ENCODE peak calls at places on chromosomes 16 and 17, in five cellular contexts. H, A, T, F and L are unnamed samples.

GRCh38 chr17:39231587-39232551 is 6.1 kb upstream of the STAC2 start:
- DNase-seq in A (peak), H (no peak), T (no peak), F (no peak), L (peak)

GRCh38 chr17:64213995-64214507 is 49.0 kb downstream of the TEX2 start:
- DNase-seq in T (no peak), F (no peak), A (no peak), H (no peak), L (peak)

GRCh38 chr17:82246365-82247174 is 17.7 kb downstream of the SLC16A3 start:
- DNase-seq in T (no peak), H (no peak), F (no peak), A (no peak), L (no peak)

GRCh38 chr17:74780443-74781238 is 4.5 kb upstream of the NAT9 start:
- DNase-seq in F (peak), T (no peak), A (no peak), H (peak), L (peak)

GRCh38 chr17:32253117-32253611 is 12.5 kb upstream of the RHBDL3 start:
- DNase-seq in A (peak), H (no peak), T (no peak), F (peak), L (peak)

GRCh38 chr17:234163-235047 is 53.0 kb upstream of the DOC2B start:
- DNase-seq in H (no peak), A (peak), T (no peak), F (no peak), L (no peak)

GRCh38 chr17:49829026-49829425 is 18.8 kb downstream of the TAC4 start:
- DNase-seq in H (no peak), A (no peak), F (no peak), T (no peak), L (no peak)

GRCh38 chr17:36128411-36128978 is 24.9 kb downstream of the CCL4 start:
- DNase-seq in T (no peak), A (no peak), F (no peak), H (no peak), L (no peak)

GRCh38 chr17:72538921-72539352 is 418.1 kb downstream of the SOX9 start:
- DNase-seq in H (no peak), A (peak), T (no peak), F (no peak), L (no peak)

GRCh38 chr17:75338335-75338734 is 49.1 kb upstream of the SLC25A19 start:
- DNase-seq in F (no peak), T (no peak), H (no peak), A (no peak), L (no peak)

GRCh38 chr17:1197379-1197778 is 17.6 kb upstream of the ABR start:
- DNase-seq in H (no peak), F (no peak), T (no peak), A (no peak), L (no peak)

GRCh38 chr17:41340934-41341861 is 9.4 kb downstream of the KRT33A start:
- DNase-seq in A (no peak), T (peak), F (no peak), H (no peak), L (no peak)

GRCh38 chr17:29590979-29591736 is 1.7 kb upstream of the GIT1 start:
- DNase-seq in A (no peak), F (peak), T (no peak), H (no peak), L (no peak)

GRCh38 chr16:3295783-3296182 is 9.4 kb downstream of the TIGD7 start:
- DNase-seq in A (no peak), F (no peak), H (no peak), T (no peak), L (no peak)

GRCh38 chr17:58305626-58306025 is 23.0 kb downstream of the TSPOAP1 start:
- DNase-seq in H (no peak), F (no peak), T (no peak), A (peak), L (no peak)

GRCh38 chr17:79969906-79970305 is 65.8 kb downstream of the TBC1D16 start:
- DNase-seq in T (no peak), F (no peak), A (no peak), H (no peak), L (no peak)

GRCh38 chr17:68172461-68172954 is 75.3 kb upstream of the AMZ2 start:
- DNase-seq in T (no peak), A (peak), H (peak), F (peak), L (peak)

GRCh38 chr16:87056083-87056482 is 261.1 kb downstream of the C16orf95 start:
- DNase-seq in H (no peak), A (no peak), T (no peak), F (no peak), L (no peak)

GRCh38 chr17:1906622-1907021 is 76.8 kb downstream of the RPA1 start:
- DNase-seq in F (no peak), H (peak), T (no peak), A (no peak), L (no peak)

GRCh38 chr16:54136276-54136625 is 150.3 kb downstream of the IRX3 start:
- DNase-seq in A (no peak), H (no peak), F (no peak), T (no peak), L (no peak)

GRCh38 chr17:79941088-79942010 is 94.3 kb downstream of the TBC1D16 start:
- DNase-seq in F (no peak), T (no peak), H (no peak), A (no peak), L (no peak)

GRCh38 chr17:83054518-83055125 is 24.8 kb upstream of the METRNL start:
- DNase-seq in F (no peak), T (no peak), H (no peak), A (peak), L (no peak)

GRCh38 chr17:8904686-8905085 is 37.2 kb upstream of the PIK3R6 start:
- DNase-seq in A (no peak), T (no peak), F (no peak), H (no peak), L (no peak)

GRCh38 chr16:85006639-85007038 is 4.7 kb downstream of the ZDHHC7 start:
- DNase-seq in H (no peak), F (no peak), T (no peak), A (no peak), L (no peak)

GRCh38 chr16:85003076-85003475 is 8.3 kb downstream of the ZDHHC7 start:
- DNase-seq in F (no peak), T (no peak), H (no peak), A (no peak), L (no peak)

GRCh38 chr16:85003723-85004586 is 7.4 kb downstream of the ZDHHC7 start:
- DNase-seq in A (no peak), F (no peak), T (no peak), H (no peak), L (no peak)

GRCh38 chr16:85005278-85006069 is 5.9 kb downstream of the ZDHHC7 start:
- DNase-seq in F (no peak), T (no peak), H (no peak), A (no peak), L (no peak)

GRCh38 chr16:85004587-85005205 is 6.6 kb downstream of the ZDHHC7 start:
- DNase-seq in H (no peak), A (no peak), T (no peak), F (no peak), L (no peak)
- TF ChIP-seq SUZ12 in H (no peak), A (no peak), T (no peak), F (no peak), L (no peak)

GRCh38 chr16:57348361-57348760 is 10.2 kb upstream of the CCL22 start:
- DNase-seq in H (no peak), F (no peak), A (no peak), T (no peak), L (no peak)

GRCh38 chr16:57347858-57348257 is 10.7 kb upstream of the CCL22 start:
- DNase-seq in T (no peak), H (no peak), A (no peak), F (no peak), L (no peak)

GRCh38 chr16:57345666-57346204 is 12.8 kb upstream of the CCL22 start:
- DNase-seq in H (no peak), T (no peak), A (no peak), F (no peak), L (no peak)

GRCh38 chr16:57352636-57353047 is 5.9 kb upstream of the CCL22 start:
- DNase-seq in H (no peak), F (no peak), A (no peak), T (no peak), L (no peak)

GRCh38 chr16:57349212-57350031 is 9.2 kb upstream of the CCL22 start:
- DNase-seq in A (no peak), F (no peak), T (peak), H (no peak), L (no peak)
- TF ChIP-seq SUZ12 in A (no peak), F (no peak), T (no peak), H (no peak), L (no peak)

GRCh38 chr16:82900611-82901010 is 273.8 kb downstream of the CDH13 start:
- DNase-seq in H (no peak), T (no peak), A (no peak), F (no peak), L (no peak)
- TF ChIP-seq SUZ12 in H (no peak), T (no peak), A (no peak), F (no peak), L (no peak)

GRCh38 chr16:88771294-88771772 is 13.7 kb downstream of the PIEZO1 start:
- DNase-seq in A (no peak), T (no peak), H (no peak), F (no peak), L (no peak)

GRCh38 chr16:88772871-88773811 is 11.9 kb downstream of the PIEZO1 start:
- DNase-seq in T (no peak), F (no peak), H (no peak), A (no peak), L (no peak)

GRCh38 chr16:88768041-88768876 is 16.8 kb downstream of the PIEZO1 start:
- DNase-seq in A (no peak), F (no peak), T (no peak), H (no peak), L (no peak)

GRCh38 chr16:88769617-88770458 is 15.2 kb downstream of the PIEZO1 start:
- DNase-seq in F (no peak), H (peak), A (peak), T (no peak), L (peak)

GRCh38 chr16:88770459-88771293 is 14.3 kb downstream of the PIEZO1 start:
- DNase-seq in H (peak), A (no peak), F (peak), T (no peak), L (peak)
- TF ChIP-seq SUZ12 in H (no peak), A (no peak), F (no peak), T (no peak), L (no peak)

DNA sequence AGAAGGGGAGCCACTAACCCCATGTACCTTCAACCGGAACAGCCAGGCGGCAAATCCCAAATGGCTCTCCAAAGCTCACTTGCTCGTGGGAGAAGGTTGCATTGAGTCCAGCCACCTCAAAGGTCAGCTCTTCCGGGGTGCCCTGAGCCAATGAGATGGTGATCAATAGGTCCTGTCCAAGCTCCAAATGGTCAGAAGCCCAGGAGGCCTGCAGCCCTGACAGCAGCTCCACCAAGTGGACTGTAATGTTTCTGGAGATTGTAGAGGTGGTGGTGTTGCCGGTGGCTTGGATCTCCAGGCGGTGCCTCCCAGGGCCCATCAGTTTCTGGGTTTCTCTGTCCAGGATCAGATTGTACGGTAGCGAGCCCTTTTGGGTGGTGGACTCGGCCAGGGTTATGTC is 39.9 kb upstream of the BCO1 start:
- DNase-seq in T (no peak), H (no peak), A (no peak), F (peak), L (no peak)
- TF ChIP-seq SUZ12 in T (no peak), H (no peak), A (no peak), F (no peak), L (no peak)